ENCODE peak calls at places on chromosomes 1 and 21, in eight cellular contexts. Y is HL-60, W is heart right ventricle, R is fibroblast of lung, X is sigmoid colon, S is cardiac muscle cell, F is gastrocnemius medialis, T is left ventricle myocardium inferior. C is an unnamed sample.

GRCh38 chr1:14945132-14946010 is 208.2 kb upstream of the TMEM51 start:
- DNase-seq in R (peak; percentile 89), Y (no peak), F (no peak), X (peak; percentile 88), S (peak; percentile 88), W (peak; percentile 41), T (peak; percentile 49), C (peak; percentile 82)

GRCh38 chr21:26116456-26117011 is 54.0 kb downstream of the APP start:
- DNase-seq in F (no peak), W (no peak), S (peak; percentile 73), X (no peak), R (peak; percentile 57), Y (no peak), T (no peak), C (no peak)

GRCh38 chr1:67336783-67337182 is 29.1 kb downstream of the IL12RB2 start:
- DNase-seq in F (no peak), X (no peak), W (no peak), Y (no peak), T (no peak), R (no peak), S (no peak), C (no peak)

GRCh38 chr1:109901508-109902145 is 9.0 kb upstream of the CSF1 start:
- DNase-seq in W (peak; percentile 41), R (no peak), Y (no peak), X (no peak), S (no peak), T (peak; percentile 47), F (peak; percentile 26), C (peak; percentile 74)

GRCh38 chr1:32797456-32797855 is 19.7 kb downstream of the YARS1 start:
- DNase-seq in F (no peak), S (no peak), R (no peak), Y (no peak), X (no peak), W (no peak), T (no peak), C (no peak)

GRCh38 chr21:16195896-16196443 is 466.2 kb downstream of the USP25 start:
- DNase-seq in S (peak; percentile 33), X (no peak), Y (no peak), F (no peak), T (no peak), R (peak; percentile 27), W (no peak), C (no peak)

GRCh38 chr1:88228153-88228552 is 455.9 kb upstream of the PKN2 start:
- DNase-seq in T (no peak), X (no peak), S (no peak), F (no peak), Y (no peak), W (no peak), R (no peak), C (no peak)

GRCh38 chr1:116737855-116738318 is 16.3 kb upstream of the CD2 start:
- DNase-seq in Y (no peak), S (no peak), T (no peak), R (no peak), W (no peak), X (no peak), F (no peak), C (no peak)

GRCh38 chr1:172895050-172895460 is 155.7 kb downstream of the TNFSF18 start:
- DNase-seq in W (no peak), F (no peak), X (no peak), S (no peak), Y (no peak), T (no peak), R (peak; percentile 52), C (no peak)

GRCh38 chr1:51548986-51549619 is 30.0 kb upstream of the EPS15 start:
- DNase-seq in T (no peak), R (no peak), W (no peak), Y (no peak), S (no peak), F (no peak), X (no peak), C (no peak)

GRCh38 chr1:99994496-99994895 is 24.7 kb downstream of the SLC35A3 start:
- DNase-seq in R (no peak), W (no peak), X (no peak), Y (no peak), T (no peak), F (no peak), S (no peak), C (no peak)

GRCh38 chr1:23772854-23773242 is 5.4 kb upstream of the PITHD1 start:
- DNase-seq in Y (no peak), R (no peak), F (no peak), T (no peak), W (no peak), X (no peak), S (no peak), C (no peak)

GRCh38 chr21:32993894-32994293 is 31.8 kb upstream of the OLIG2 start:
- DNase-seq in T (no peak), S (no peak), X (no peak), F (no peak), R (no peak), W (no peak), Y (no peak), C (no peak)

DNA sequence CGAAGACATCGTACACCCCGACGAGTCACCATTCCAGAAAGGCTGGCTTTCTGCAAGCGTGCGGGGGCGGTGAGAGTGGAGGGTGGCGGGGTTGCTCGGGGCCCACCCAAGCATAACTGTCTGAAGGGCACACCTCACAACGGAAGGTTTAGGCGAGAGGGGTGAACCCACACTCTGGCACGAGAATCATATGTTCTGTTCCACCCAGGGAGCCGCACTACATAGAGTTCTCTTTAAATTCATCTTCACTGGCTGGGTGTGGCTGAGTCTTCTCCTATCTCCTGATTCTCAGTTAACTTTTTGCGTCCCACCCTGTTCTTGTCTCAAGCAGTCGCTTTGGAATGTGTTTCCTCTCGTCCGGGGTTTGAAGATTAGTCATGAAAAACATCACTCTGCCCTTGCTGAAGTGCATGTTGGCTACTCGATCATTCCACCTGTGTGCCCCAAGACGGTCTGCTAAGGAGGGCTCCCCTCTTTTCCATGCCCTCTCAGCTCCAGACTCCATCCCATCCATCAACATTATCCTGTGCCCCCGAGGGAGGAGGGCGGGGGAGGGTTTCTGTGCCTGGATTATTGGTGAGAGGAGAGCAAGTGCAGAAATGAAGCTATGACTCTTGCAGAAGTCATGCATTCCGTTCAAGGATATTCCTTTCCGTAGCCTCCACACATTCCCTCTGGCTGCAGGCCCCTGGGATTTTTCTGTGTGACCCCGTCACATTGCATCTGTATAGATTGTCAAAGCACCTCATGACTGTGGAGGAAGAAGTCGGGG is 53.5 kb upstream of the CD34 start:
- DNase-seq in F (no peak), X (no peak), Y (no peak), T (no peak), W (no peak), S (peak; percentile 34), R (no peak), C (no peak)
- H3K4me3 ChIP-seq in F (peak overlapping the region; percentile 95), X (peak overlapping the region; percentile 65), Y (no peak overlapping the region), T (peak overlapping the region; percentile 71), W (peak overlapping the region; percentile 61), S (no peak overlapping the region), R (no peak overlapping the region), C (no peak overlapping the region)

DNA sequence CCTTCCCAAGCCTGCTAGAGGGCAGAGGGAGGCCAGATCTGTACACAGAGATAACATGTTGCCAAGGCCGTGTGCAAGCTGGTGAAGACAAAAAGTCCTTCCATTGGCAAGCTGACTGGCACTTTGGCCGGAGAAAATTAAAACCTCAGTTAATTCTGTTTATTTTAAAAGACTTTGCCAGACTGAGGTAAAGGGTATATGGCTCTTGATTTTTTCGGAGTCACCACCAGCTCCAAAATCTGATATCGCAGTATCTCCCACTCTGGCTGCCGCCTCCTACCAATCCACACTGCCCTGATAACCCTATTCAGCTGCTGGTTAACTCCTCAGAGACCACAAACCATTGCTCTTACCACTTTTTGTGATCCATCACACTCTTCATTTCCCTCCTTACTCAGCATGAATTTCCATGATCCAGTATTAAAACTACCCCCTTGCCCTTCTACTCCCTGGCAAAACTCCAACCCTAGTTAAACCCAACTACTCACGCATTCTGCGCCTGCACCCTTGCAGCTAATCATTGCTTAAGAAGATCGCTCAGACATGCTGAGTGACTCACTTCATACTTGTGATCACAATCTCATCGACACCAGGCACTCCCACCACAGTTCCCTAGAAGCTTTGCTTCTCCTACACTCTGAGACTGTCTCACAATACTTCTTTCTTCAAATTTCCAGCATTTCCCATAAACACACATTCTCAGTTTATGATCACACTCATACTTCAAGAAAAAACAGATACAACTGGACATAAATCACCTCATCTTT is 5.8 kb upstream of the PPP1R15B start:
- DNase-seq in X (peak; percentile 86), T (peak; percentile 32), F (peak; percentile 63), S (peak; percentile 92), W (peak; percentile 62), R (peak; percentile 97), Y (peak; percentile 85), C (peak; percentile 82)
- H3K27ac ChIP-seq in X (peak overlapping the region; percentile 80), T (peak overlapping the region; percentile 86), F (peak overlapping the region; percentile 81), S (peak overlapping the region; percentile 42), W (peak overlapping the region; percentile 70), R (peak overlapping the region; percentile 98), Y (no peak overlapping the region), C (peak overlapping the region; percentile 75)

DNA sequence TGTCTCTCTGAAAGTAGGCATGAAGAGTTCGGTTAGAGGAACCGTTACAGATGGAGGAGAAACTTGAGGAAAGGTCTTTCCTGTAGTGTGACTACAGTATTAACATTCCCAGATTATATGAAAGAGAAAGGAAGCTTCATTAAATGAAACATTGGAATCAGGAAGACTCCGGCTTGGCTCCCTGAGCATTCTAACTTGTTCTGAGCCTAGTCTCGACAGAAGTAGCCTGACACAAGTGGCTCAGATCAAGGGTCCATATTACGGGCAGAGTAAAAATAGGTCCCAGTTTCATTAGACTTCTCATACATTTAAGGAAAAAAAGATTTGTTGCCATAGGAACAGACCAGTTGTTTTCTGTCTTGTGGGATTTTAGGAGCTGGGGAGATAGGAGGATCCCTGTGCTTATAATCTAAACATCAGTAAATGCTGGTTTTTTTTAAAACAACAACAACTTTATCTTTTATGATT is 12.8 kb downstream of the SMAP2 start:
- DNase-seq in T (no peak), S (no peak), W (no peak), Y (no peak), F (no peak), R (no peak), X (no peak), C (no peak)
- H3K4me3 ChIP-seq in T (peak overlapping the region; percentile 19), S (no peak overlapping the region), W (peak overlapping the region; percentile 9), Y (no peak overlapping the region), F (no peak overlapping the region), R (no peak overlapping the region), X (no peak overlapping the region), C (no peak overlapping the region)

GRCh38 chr1:226404063-226404903 is 3.6 kb downstream of the PARP1 start:
- DNase-seq in F (no peak), R (peak; percentile 28), W (no peak), T (no peak), S (peak; percentile 35), X (no peak), Y (no peak), C (no peak)
- H3K27ac ChIP-seq in F (no peak overlapping the region), R (no peak overlapping the region), W (peak overlapping the region; percentile 53), T (peak overlapping the region; percentile 83), S (peak overlapping the region; percentile 23), X (peak overlapping the region; percentile 93), Y (no peak overlapping the region), C (no peak overlapping the region)

C was measured in aorta.